ENCODE peak calls at places on chromosomes 13 and 19, in ten cellular contexts. H, L, W, N, Q, T, C, R, X and I are unnamed samples.

GRCh38 chr19:5515737-5516136 is 52.0 kb downstream of the TINCR start:
- DNase-seq in N (no peak), X (no peak), L (no peak), Q (no peak), W (no peak), H (no peak), R (no peak), C (no peak), T (no peak), I (no peak)

GRCh38 chr19:58003153-58003828 is 671 bp upstream of the ZNF606 start:
- DNase-seq in R (no peak), C (no peak), X (no peak), T (no peak), Q (no peak), W (no peak), L (no peak), H (no peak), N (no peak), I (no peak)

GRCh38 chr13:80962855-80963254 is 621.9 kb upstream of the SPRY2 start:
- DNase-seq in W (no peak), X (no peak), L (no peak), H (no peak), R (no peak), T (no peak), N (no peak), Q (no peak), C (no peak), I (no peak)

GRCh38 chr13:72166102-72166660 is 299.2 kb upstream of the DACH1 start:
- DNase-seq in T (no peak), R (no peak), L (no peak), H (no peak), N (no peak), X (no peak), Q (no peak), C (no peak), W (no peak), I (no peak)

GRCh38 chr19:50383307-50383851 is 768 bp upstream of the POLD1 start:
- DNase-seq in H (no peak), X (no peak), L (no peak), C (no peak), N (peak; percentile 11), R (no peak), Q (no peak), W (no peak), T (no peak), I (no peak)

GRCh38 chr13:59890064-59890463 is 273.7 kb downstream of the DIAPH3 start:
- DNase-seq in T (no peak), L (no peak), X (no peak), H (no peak), R (no peak), N (no peak), Q (no peak), W (no peak), C (no peak), I (no peak)

GRCh38 chr19:51944798-51945552 is 17.7 kb downstream of the ZNF613 start:
- DNase-seq in H (no peak), Q (no peak), W (no peak), L (no peak), C (no peak), R (no peak), X (no peak), T (no peak), N (no peak), I (no peak)

GRCh38 chr19:1945899-1946298 is 4.9 kb downstream of the CSNK1G2 start:
- DNase-seq in W (peak; percentile 76), R (peak; percentile 50), L (peak; percentile 40), C (peak; percentile 58), H (no peak), T (no peak), Q (no peak), N (peak; percentile 21), X (peak; percentile 80), I (no peak)

GRCh38 chr13:98173431-98173921 is 3.6 kb downstream of the RNF113B start:
- DNase-seq in X (peak; percentile 70), C (peak; percentile 51), H (peak; percentile 47), W (peak; percentile 46), N (peak; percentile 10), L (no peak), R (peak; percentile 42), T (no peak), Q (no peak), I (no peak)

GRCh38 chr19:32129141-32129540 is 216.3 kb upstream of the ZNF507 start:
- DNase-seq in H (no peak), C (no peak), X (no peak), T (no peak), L (no peak), Q (peak; percentile 66), W (no peak), R (peak; percentile 92), N (no peak), I (no peak)

GRCh38 chr19:15828121-15828620 is 12.7 kb upstream of the OR10H1 start:
- DNase-seq in W (peak; percentile 20), X (no peak), Q (no peak), H (no peak), N (no peak), L (no peak), C (no peak), T (no peak), R (no peak), I (no peak)

DNA sequence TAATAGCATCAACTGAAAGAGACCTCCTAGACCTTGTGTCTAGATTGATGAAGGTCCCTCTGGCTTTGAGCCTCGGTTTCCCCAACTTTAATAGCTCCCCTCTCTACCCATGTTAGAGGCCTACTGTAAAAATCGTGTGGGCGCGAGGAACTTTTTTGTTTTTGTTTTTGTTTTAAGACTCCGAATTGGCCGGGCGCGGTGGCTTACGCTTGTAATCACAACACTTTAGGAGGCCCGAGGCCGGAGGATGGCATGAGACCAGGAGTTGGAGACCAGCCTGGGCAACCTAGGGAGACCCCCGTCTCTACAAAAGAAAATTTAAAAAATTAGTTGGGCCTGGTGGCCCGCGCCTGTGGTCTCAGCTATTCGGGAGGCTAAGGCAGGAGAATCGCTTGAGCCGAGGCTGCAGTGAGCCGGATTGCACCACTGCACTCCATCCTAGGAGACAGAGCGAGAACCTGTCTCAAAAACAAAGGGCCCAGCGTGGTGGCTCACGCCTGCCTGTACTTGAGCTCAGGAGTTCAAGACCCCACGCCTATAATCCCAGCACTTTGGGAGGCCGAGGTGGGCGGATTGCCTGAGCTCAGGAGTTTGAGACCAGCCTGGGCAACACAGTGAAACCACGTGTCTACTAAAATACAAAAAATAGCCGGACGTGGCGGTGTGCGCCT is 858 bp upstream of the PPP6R1 start:
- DNase-seq in W (no peak), R (no peak), L (no peak), H (peak; percentile 64), N (no peak), X (peak; percentile 76), T (no peak), C (no peak), Q (no peak), I (no peak)
- TF ChIP-seq POLR2A in W (no peak), R (no peak), L (no peak), H (no peak), N (peak; percentile 13), X (no peak), T (peak; percentile 40), C (no peak), Q (no peak), I (no peak)

DNA sequence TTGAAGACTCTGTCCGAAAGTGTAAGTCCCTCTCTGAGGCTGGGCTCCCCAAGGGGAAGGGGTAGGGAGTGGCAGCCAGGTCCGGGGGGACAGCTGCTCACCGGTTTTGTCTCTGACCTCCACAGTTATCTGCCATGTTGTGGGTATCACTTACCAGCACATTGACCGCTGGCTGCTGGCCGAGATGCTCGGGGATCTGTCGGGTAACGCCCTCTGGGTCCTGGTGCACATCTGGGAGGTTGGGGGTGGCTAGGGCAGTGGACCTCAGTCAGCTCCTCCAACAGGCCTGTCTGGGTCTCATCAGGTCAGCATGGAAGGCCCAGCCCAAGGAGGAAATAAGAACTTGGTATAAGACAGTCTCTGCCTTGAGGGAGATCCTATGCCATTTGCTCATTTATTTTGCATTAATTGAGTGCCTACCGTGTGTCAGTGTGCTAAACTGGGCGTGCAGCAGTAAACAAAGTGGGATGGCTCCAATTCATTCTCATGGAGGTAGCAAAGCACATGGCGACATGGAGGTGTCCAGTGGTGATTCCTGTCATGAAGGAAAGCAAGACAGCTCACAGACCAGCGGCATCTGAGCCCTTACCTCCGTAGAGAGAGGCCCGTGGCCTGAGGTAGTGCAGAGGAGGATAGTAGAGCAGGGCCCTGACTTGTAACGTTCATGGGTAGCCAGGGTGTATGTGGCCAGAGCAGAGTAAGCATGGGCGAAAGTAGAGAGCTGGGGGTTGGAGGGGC is 13.7 kb downstream of the EIF3K start:
- DNase-seq in T (no peak), Q (no peak), W (no peak), X (no peak), C (no peak), R (no peak), H (no peak), N (no peak), L (no peak), I (no peak)
- TF ChIP-seq POLR2A in T (no peak), Q (no peak), W (no peak), X (no peak), C (no peak), R (no peak), H (no peak), N (no peak), L (no peak), I (peak; percentile 53)

GRCh38 chr19:42074513-42075363 is 1.2 kb upstream of the ZNF574 start:
- DNase-seq in L (no peak), C (no peak), X (no peak), Q (no peak), N (peak; percentile 17), H (peak; percentile 54), R (peak; percentile 30), T (no peak), W (no peak), I (peak; percentile 48)
- TF ChIP-seq POLR2A in L (no peak), C (no peak), X (no peak), Q (no peak), N (no peak), H (no peak), R (no peak), T (no peak), W (no peak), I (no peak)

GRCh38 chr13:27182844-27183497 is 11.4 kb upstream of the USP12 start:
- DNase-seq in C (peak; percentile 68), X (peak; percentile 71), H (no peak), L (peak; percentile 43), R (peak; percentile 33), Q (peak; percentile 92), T (peak; percentile 57), W (peak; percentile 51), N (peak; percentile 28), I (no peak)
- TF ChIP-seq POLR2A in C (no peak), X (no peak), H (no peak), L (no peak), R (no peak), Q (no peak), T (no peak), W (peak; percentile 5), N (no peak), I (no peak)

DNA sequence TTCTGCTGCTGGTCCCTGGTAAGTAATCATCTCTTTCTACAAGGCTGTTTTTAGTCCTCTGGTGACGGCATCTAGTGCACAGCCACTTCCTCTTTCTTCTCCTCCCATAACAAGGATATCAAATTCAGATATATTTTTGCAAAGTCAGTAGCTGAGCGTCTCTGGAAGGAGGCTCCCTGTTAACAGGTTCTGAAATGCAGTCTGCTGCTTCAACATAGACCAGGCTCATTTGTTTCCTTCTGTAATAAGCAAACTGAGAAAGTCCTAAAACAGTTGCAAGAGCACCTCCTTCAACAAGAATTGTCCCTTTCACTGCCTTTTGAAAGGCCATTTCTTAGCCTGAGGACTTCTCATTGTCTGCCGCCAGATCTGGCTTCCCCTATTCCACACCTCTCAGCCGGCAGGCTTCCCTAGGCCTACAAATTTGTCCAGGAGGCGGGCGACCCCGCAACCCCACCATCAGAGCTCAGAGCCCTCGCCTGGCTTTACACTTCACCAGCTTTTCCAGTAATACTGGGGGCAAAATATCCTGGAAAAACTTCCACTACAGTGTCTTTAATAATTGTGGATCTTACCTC is 7.4 kb upstream of the ZSCAN5A start:
- DNase-seq in H (no peak), T (no peak), R (no peak), L (no peak), W (no peak), C (no peak), N (no peak), X (no peak), Q (no peak), I (no peak)
- TF ChIP-seq POLR2A in H (no peak), T (no peak), R (no peak), L (no peak), W (no peak), C (no peak), N (no peak), X (no peak), Q (no peak), I (no peak)